ENCODE peak calls at places on chromosomes 16 and 17, in five cellular contexts. M is mammary epithelial cell, I is endodermal cell, Z is left lung, L is ascending aorta. Y is an unnamed sample. For H3K4me1, the result is how much of the 10 kb centered on the place peaks cover.

GRCh38 chr17:7673239-7673638 is 14.1 kb downstream of the TP53 start:
- DNase-seq in M (no peak), L (no peak), I (peak), Z (peak), Y (no peak)

GRCh38 chr16:54266363-54266955 is 20.1 kb downstream of the IRX3 start:
- DNase-seq in M (no peak), L (peak), Z (no peak), I (no peak), Y (no peak)

GRCh38 chr16:66412182-66412581 is 14.9 kb upstream of the BEAN1 start:
- DNase-seq in Z (no peak), I (no peak), L (no peak), M (peak), Y (no peak)

GRCh38 chr17:39823407-39824054 is 40.6 kb downstream of the IKZF3 start:
- DNase-seq in L (no peak), Z (no peak), I (no peak), M (no peak), Y (no peak)

GRCh38 chr17:48426019-48426418 is 4.0 kb downstream of the SKAP1 start:
- DNase-seq in I (no peak), Z (no peak), M (no peak), L (no peak), Y (no peak)

GRCh38 chr17:64442550-64442971 is 6.4 kb upstream of the MILR1 start:
- DNase-seq in Z (peak), M (no peak), L (no peak), I (no peak), Y (peak)

GRCh38 chr17:6775871-6776405 is at the start of gene FBXO39:
- DNase-seq in L (no peak), Z (peak), M (no peak), I (peak), Y (peak)

GRCh38 chr17:72193395-72194106 is 72.7 kb downstream of the SOX9 start:
- DNase-seq in I (peak), Z (no peak), M (peak), L (peak), Y (no peak)

GRCh38 chr16:80463303-80463702 is 77.5 kb upstream of the DYNLRB2 start:
- DNase-seq in L (no peak), M (no peak), Z (no peak), I (no peak), Y (no peak)

GRCh38 chr16:83843657-83844056 is 35.9 kb downstream of the HSBP1 start:
- DNase-seq in M (no peak), L (no peak), Z (no peak), I (peak), Y (no peak)

GRCh38 chr17:49742256-49742655 is 21.7 kb downstream of the FAM117A start:
- DNase-seq in L (no peak), I (no peak), Z (no peak), M (no peak), Y (no peak)

GRCh38 chr17:49640556-49640955 is 37.3 kb downstream of the SPOP start:
- DNase-seq in I (no peak), M (no peak), L (no peak), Z (no peak), Y (no peak)

GRCh38 chr16:85349413-85350145 is 237.3 kb upstream of the CIBAR2 start:
- DNase-seq in I (no peak), M (no peak), Z (no peak), L (no peak), Y (no peak)

GRCh38 chr17:6473128-6473767 is 29.0 kb downstream of the PIMREG start:
- DNase-seq in L (peak), M (peak), I (peak), Z (peak), Y (peak)

DNA sequence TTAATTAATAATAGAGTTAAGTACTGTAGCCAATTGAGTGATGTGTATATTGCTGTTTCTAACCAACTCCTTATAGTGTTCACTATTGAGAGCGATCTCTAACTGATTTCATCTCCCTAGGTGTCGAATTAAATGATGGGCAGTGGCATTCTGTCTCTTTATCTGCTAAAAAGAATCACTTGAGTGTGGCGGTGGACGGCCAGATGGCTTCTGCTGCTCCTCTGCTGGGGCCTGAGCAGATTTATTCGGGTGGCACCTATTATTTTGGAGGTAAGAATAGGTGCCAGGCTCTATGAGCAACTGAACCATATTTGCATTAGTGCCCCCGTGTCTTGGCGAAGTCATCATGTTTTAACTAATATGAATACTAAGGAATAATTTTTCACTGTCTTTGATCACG is 184.6 kb downstream of the CNTNAP4 start:
- DNase-seq in L (no peak), Z (no peak), I (no peak), M (no peak), Y (no peak)
- H3K4me3 ChIP-seq in L (no peak), Z (no peak), I (no peak), M (no peak), Y (no peak)

DNA sequence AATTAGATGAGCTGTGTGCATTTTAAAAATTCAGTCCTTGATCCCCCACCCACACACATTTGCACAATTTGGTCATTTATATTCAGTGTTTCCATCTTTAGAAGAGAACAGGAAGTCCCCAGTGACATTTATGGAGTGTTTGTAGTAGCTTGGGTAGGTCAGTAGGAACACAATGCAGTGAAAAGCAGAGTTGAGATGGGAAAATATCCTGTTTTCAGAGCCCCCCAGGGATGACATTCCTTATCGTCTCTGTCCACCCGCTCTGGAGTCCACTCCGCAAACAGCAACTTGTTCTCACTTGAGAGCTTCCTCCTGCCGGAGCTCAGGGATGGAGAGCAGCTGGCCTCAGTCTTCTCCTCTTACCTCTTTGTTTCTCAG is 332.1 kb downstream of the SEC14L1 start:
- DNase-seq in Z (no peak), M (no peak), I (no peak), L (no peak), Y (no peak)
- H3K4me1 ChIP-seq in Z (half or more), M (half or more), I (under half), L (under half), Y (half or more)

GRCh38 chr16:27771201-27771910 is 221.4 kb downstream of the KATNIP start:
- DNase-seq in L (no peak), I (no peak), M (no peak), Z (no peak), Y (peak)
- TF ChIP-seq CTCF in L (no peak), I (no peak), M (no peak), Z (no peak), Y (no peak)

DNA sequence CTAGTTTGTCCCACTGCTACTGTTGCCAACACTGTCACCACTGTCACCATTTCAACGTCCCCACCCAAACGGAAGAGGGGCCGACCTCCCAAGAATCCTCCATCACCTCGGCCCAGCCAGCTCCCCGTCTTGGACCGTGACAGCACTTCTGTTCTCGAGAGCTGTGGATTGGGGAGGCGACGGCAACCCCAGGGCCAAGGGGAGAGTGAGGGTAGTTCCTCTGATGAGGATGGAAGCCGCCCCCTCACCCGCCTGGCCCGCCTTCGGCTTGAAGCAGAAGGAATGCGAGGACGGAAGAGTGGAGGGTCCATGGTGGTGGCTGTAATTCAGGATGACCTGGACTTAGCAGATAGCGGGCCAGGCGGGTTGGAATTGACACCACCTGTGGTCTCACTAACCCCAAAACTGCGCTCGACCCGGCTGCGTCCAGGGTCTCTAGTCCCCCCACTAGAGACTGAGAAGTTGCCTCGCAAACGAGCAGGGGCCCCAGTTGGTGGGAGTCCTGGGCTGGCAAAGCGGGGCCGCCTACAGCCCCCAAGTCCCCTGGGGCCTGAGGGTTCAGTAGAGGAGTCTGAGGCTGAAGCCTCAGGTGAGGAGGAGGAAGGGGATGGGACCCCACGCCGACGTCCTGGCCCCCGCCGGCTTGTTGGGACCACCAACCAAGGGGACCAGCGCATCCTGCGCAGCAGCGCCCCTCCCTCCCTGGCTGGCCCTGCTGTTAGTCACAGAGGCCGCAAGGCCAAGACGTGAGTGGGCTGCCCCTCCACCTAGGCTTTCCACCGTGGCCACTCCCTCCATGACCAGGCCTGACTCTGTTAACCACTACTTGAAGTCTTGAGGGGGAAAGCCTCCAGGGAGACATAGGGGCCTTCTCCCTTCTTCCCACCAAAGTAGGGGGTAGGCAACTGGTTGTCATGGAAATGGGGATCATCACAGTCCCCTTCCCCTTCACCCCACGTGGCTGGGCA is 9.0 kb upstream of the PHKG2 start:
- DNase-seq in I (no peak), Z (no peak), L (no peak), M (no peak), Y (no peak)
- H3K4me3 ChIP-seq in I (no peak), Z (no peak), L (no peak), M (no peak), Y (no peak)

DNA sequence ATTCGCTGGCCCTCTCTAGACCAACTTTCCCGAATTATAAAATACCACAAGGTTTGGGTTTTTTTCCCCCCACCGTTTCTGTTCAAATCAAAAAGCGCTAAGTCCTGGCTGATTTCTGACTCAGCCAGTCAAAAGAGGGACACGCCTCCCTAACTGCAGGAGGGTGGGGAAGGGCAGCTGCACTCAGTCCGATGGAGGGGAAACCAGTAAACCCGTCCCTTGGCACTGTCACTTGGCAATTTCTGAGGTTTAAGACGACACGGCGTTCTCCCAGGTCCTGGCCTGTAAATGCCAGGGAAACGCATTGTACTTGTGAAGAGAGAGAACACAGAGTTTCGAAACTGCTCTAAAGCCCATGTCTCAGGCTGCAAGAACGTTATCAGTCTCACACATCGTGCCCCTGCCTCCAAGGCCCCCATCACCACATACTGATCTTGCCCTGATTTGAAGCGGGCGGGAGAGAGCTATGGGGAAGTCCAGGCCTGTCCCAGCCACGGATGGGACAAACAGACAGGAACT is 57.9 kb downstream of the ZFHX3 start:
- DNase-seq in L (peak), Z (no peak), I (peak), M (peak), Y (no peak)
- H3K4me1 ChIP-seq in L (under half), Z (under half), I (under half), M (under half), Y (half or more)

GRCh38 chr17:58215685-58216084 is 3.4 kb downstream of the MKS1 start:
- DNase-seq in L (no peak), Z (no peak), M (no peak), I (peak), Y (no peak)
- TF ChIP-seq CTCF in L (no peak), Z (no peak), M (no peak), I (no peak), Y (no peak)